ENCODE peak calls at places on chromosome 1, in seven cellular contexts. One of them, this sample, is unnamed. For H3K4me1, the result is how much of the 10 kb centered on the place peaks cover.

GRCh38 chr1:2327841-2328240 is 63.5 kb downstream of the MORN1 start:
- DNase-seq in stomach: no peak
- DNase-seq in esophagus muscularis mucosa: no peak
- DNase-seq in mammary epithelial cell: no peak
- DNase-seq in prostate gland: no peak
- DNase-seq in small intestine: no peak
- DNase-seq in CD8-positive, alpha-beta memory T cell: no peak
- DNase-seq in this sample: no peak

GRCh38 chr1:150282558-150282958 is 204 bp downstream of the CIART start:
- DNase-seq in stomach: no peak
- DNase-seq in esophagus muscularis mucosa: no peak
- DNase-seq in mammary epithelial cell: no peak
- DNase-seq in prostate gland: peak
- DNase-seq in small intestine: no peak
- DNase-seq in CD8-positive, alpha-beta memory T cell: no peak
- DNase-seq in this sample: no peak

GRCh38 chr1:206967096-206967851 is 3.0 kb downstream of the FCAMR start:
- DNase-seq in stomach: no peak
- DNase-seq in esophagus muscularis mucosa: no peak
- DNase-seq in mammary epithelial cell: no peak
- DNase-seq in prostate gland: no peak
- DNase-seq in small intestine: no peak
- DNase-seq in CD8-positive, alpha-beta memory T cell: no peak
- DNase-seq in this sample: no peak

GRCh38 chr1:155169541-155169940 is 3.6 kb downstream of the KRTCAP2 start:
- DNase-seq in stomach: no peak
- DNase-seq in esophagus muscularis mucosa: peak
- DNase-seq in mammary epithelial cell: no peak
- DNase-seq in prostate gland: no peak
- DNase-seq in small intestine: no peak
- DNase-seq in CD8-positive, alpha-beta memory T cell: no peak
- DNase-seq in this sample: no peak

GRCh38 chr1:31073044-31073443 is 7.5 kb upstream of the PUM1 start:
- DNase-seq in stomach: no peak
- DNase-seq in esophagus muscularis mucosa: no peak
- DNase-seq in mammary epithelial cell: no peak
- DNase-seq in prostate gland: no peak
- DNase-seq in small intestine: peak
- DNase-seq in CD8-positive, alpha-beta memory T cell: no peak
- DNase-seq in this sample: no peak

GRCh38 chr1:168469690-168470089 is 74.1 kb downstream of the XCL2 start:
- DNase-seq in stomach: peak
- DNase-seq in esophagus muscularis mucosa: no peak
- DNase-seq in mammary epithelial cell: peak
- DNase-seq in prostate gland: no peak
- DNase-seq in small intestine: peak
- DNase-seq in CD8-positive, alpha-beta memory T cell: peak
- DNase-seq in this sample: peak

GRCh38 chr1:173635116-173635515 is at the start of gene TEX50:
- DNase-seq in stomach: no peak
- DNase-seq in esophagus muscularis mucosa: no peak
- DNase-seq in mammary epithelial cell: no peak
- DNase-seq in prostate gland: no peak
- DNase-seq in small intestine: no peak
- DNase-seq in CD8-positive, alpha-beta memory T cell: no peak
- DNase-seq in this sample: no peak

GRCh38 chr1:11072216-11072917 is 12.5 kb upstream of the SRM start:
- DNase-seq in stomach: no peak
- DNase-seq in esophagus muscularis mucosa: no peak
- DNase-seq in mammary epithelial cell: no peak
- DNase-seq in prostate gland: no peak
- DNase-seq in small intestine: no peak
- DNase-seq in CD8-positive, alpha-beta memory T cell: no peak
- DNase-seq in this sample: no peak

GRCh38 chr1:91846007-91846620 is 39.8 kb downstream of the TGFBR3 start:
- DNase-seq in stomach: peak
- DNase-seq in esophagus muscularis mucosa: no peak
- DNase-seq in mammary epithelial cell: no peak
- DNase-seq in prostate gland: peak
- DNase-seq in small intestine: peak
- DNase-seq in CD8-positive, alpha-beta memory T cell: no peak
- DNase-seq in this sample: peak

GRCh38 chr1:226643167-226643566 is 94.6 kb downstream of the STUM start:
- DNase-seq in stomach: no peak
- DNase-seq in esophagus muscularis mucosa: no peak
- DNase-seq in mammary epithelial cell: peak
- DNase-seq in prostate gland: no peak
- DNase-seq in small intestine: peak
- DNase-seq in CD8-positive, alpha-beta memory T cell: peak
- DNase-seq in this sample: peak

GRCh38 chr1:30773722-30774121 is 16.1 kb upstream of the LAPTM5 start:
- DNase-seq in stomach: no peak
- DNase-seq in esophagus muscularis mucosa: no peak
- DNase-seq in mammary epithelial cell: no peak
- DNase-seq in prostate gland: no peak
- DNase-seq in small intestine: no peak
- DNase-seq in CD8-positive, alpha-beta memory T cell: no peak
- DNase-seq in this sample: no peak

GRCh38 chr1:177632923-177633322 is 336.9 kb downstream of the SEC16B start:
- DNase-seq in stomach: no peak
- DNase-seq in esophagus muscularis mucosa: no peak
- DNase-seq in mammary epithelial cell: no peak
- DNase-seq in prostate gland: no peak
- DNase-seq in small intestine: no peak
- DNase-seq in CD8-positive, alpha-beta memory T cell: no peak
- DNase-seq in this sample: no peak

GRCh38 chr1:197675475-197676324 is 99.6 kb downstream of the DENND1B start:
- DNase-seq in stomach: no peak
- DNase-seq in esophagus muscularis mucosa: no peak
- DNase-seq in mammary epithelial cell: peak
- DNase-seq in prostate gland: no peak
- DNase-seq in small intestine: peak
- DNase-seq in CD8-positive, alpha-beta memory T cell: no peak
- DNase-seq in this sample: no peak

GRCh38 chr1:82549851-82550250 is 749.1 kb downstream of the ADGRL2 start:
- DNase-seq in stomach: no peak
- DNase-seq in esophagus muscularis mucosa: no peak
- DNase-seq in mammary epithelial cell: no peak
- DNase-seq in prostate gland: no peak
- DNase-seq in small intestine: no peak
- DNase-seq in CD8-positive, alpha-beta memory T cell: no peak
- DNase-seq in this sample: no peak
- H3K27ac ChIP-seq in stomach: no peak
- H3K27ac ChIP-seq in esophagus muscularis mucosa: no peak
- H3K27ac ChIP-seq in mammary epithelial cell: no peak
- H3K27ac ChIP-seq in prostate gland: no peak
- H3K27ac ChIP-seq in small intestine: no peak
- H3K27ac ChIP-seq in CD8-positive, alpha-beta memory T cell: no peak
- H3K27ac ChIP-seq in this sample: no peak

DNA sequence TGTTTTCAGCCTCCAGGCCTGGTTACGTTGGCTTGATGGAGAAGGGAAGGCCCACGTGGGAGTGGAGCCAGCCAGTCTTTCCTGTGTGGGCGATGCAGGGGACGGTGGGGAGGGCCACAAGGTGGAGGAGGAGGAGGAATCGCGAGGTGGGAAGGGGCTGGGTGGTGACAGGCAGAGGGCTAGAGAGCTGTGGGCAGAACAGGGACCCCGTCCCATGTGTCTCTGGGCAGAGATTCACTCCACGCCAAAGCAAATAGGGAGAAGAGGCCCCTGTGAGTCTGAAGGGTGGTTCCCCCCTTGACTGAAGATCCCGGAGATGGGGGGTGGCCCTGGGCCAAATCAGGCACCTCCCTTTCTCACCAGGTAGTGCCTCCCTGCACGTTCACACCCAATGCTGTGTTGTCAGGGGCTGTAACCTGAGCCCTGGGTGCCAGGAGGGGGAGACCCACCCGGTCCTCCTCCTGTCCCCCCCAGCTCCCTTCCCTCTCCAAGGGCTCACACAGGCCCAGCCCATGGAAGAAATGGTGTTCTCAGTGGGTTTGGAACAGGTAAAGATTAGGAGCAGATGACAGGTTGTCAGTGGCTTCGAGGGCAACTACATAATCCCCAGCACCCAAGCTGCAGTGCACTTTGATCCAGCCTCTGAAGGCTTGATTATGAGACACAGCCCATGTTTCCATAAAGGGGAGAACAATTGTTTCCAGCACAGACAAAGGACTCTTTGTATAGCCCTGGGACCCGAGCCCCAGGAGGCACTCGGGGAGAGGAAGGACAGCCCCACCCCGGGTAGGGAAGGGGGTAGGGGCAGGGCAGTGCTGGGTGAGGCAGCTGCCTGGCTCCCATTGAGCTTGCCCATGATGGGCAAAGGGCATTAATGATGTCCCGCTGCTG is 37.7 kb upstream of the GPR37L1 start:
- DNase-seq in stomach: peak
- DNase-seq in esophagus muscularis mucosa: no peak
- DNase-seq in mammary epithelial cell: peak
- DNase-seq in prostate gland: peak
- DNase-seq in small intestine: peak
- DNase-seq in CD8-positive, alpha-beta memory T cell: no peak
- DNase-seq in this sample: no peak
- H3K4me3 ChIP-seq in stomach: no peak
- H3K4me3 ChIP-seq in esophagus muscularis mucosa: no peak
- H3K4me3 ChIP-seq in mammary epithelial cell: no peak
- H3K4me3 ChIP-seq in prostate gland: no peak
- H3K4me3 ChIP-seq in small intestine: no peak
- H3K4me3 ChIP-seq in CD8-positive, alpha-beta memory T cell: no peak
- H3K4me3 ChIP-seq in this sample: no peak

DNA sequence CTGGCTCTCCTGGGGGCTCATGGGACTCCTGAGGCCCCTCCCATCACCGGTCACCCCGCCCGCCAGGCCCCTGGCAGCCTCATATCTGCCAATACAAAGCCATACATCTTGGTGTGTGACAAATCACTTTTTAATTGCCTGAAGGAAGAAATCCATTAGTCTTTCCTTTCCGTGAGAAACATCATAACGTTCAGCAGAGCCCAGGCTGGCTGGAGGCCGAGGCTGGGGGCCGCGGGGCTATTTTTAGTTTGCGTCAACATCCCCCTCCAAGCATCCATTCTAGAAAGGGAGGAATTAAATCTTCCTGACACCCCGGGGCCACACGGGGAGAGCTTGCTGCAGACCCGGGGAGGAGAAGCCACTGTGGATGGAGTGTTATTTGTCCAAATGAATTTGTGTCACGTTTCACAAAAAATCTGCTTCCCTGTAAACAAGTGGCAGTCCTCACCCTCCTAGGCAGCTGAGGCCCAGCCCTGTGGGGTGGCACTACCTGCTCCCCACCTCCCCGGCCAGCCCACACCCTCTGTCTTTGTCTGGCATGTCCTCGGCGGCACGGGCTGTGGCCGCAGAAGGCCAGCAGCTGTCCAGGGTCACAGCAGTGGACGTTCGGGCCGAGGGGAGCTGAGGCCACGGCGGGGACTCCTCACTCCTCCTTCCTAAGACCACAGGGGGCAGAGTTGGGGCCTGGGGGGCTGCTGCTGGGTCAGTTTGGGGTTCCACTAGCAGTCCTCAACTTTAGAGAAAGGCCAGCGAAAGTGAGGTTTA is 236.9 kb upstream of the VAMP3 start:
- DNase-seq in stomach: no peak
- DNase-seq in esophagus muscularis mucosa: no peak
- DNase-seq in mammary epithelial cell: no peak
- DNase-seq in prostate gland: no peak
- DNase-seq in small intestine: no peak
- DNase-seq in CD8-positive, alpha-beta memory T cell: peak
- DNase-seq in this sample: no peak
- H3K4me1 ChIP-seq in stomach: under half
- H3K4me1 ChIP-seq in esophagus muscularis mucosa: under half
- H3K4me1 ChIP-seq in mammary epithelial cell: under half
- H3K4me1 ChIP-seq in prostate gland: under half
- H3K4me1 ChIP-seq in small intestine: under half
- H3K4me1 ChIP-seq in CD8-positive, alpha-beta memory T cell: under half
- H3K4me1 ChIP-seq in this sample: under half

DNA sequence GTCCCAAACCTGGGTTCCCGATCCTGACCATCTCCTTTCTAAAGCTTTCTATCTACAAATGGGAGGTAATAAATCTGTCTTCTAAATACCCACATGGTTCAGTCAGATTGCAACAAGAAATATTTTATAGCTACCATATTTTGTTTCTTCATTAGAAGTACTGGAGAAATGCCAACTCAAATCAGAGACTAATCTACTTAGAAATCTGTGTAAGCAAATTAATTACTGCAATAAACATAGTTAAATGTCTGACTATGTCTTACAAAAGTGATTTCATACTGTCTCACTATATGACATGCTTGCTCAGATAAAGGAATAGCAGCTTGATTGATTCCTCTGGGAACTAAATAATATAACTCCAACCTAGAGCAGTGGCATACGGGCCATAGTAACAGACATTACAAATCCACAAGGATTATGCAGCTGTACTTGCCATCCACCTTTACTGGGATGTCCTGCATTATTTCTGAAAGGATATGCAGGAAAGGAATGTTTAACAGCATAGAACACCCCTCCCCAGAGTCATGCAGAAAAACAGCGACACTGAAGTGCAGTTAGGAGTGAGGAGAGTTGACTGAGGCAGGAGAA is 80.3 kb downstream of the PCNX2 start:
- DNase-seq in stomach: no peak
- DNase-seq in esophagus muscularis mucosa: no peak
- DNase-seq in mammary epithelial cell: no peak
- DNase-seq in prostate gland: no peak
- DNase-seq in small intestine: peak
- DNase-seq in CD8-positive, alpha-beta memory T cell: no peak
- DNase-seq in this sample: no peak
- H3K27ac ChIP-seq in stomach: no peak
- H3K27ac ChIP-seq in esophagus muscularis mucosa: no peak
- H3K27ac ChIP-seq in mammary epithelial cell: no peak
- H3K27ac ChIP-seq in prostate gland: no peak
- H3K27ac ChIP-seq in small intestine: no peak
- H3K27ac ChIP-seq in CD8-positive, alpha-beta memory T cell: no peak
- H3K27ac ChIP-seq in this sample: no peak

DNA sequence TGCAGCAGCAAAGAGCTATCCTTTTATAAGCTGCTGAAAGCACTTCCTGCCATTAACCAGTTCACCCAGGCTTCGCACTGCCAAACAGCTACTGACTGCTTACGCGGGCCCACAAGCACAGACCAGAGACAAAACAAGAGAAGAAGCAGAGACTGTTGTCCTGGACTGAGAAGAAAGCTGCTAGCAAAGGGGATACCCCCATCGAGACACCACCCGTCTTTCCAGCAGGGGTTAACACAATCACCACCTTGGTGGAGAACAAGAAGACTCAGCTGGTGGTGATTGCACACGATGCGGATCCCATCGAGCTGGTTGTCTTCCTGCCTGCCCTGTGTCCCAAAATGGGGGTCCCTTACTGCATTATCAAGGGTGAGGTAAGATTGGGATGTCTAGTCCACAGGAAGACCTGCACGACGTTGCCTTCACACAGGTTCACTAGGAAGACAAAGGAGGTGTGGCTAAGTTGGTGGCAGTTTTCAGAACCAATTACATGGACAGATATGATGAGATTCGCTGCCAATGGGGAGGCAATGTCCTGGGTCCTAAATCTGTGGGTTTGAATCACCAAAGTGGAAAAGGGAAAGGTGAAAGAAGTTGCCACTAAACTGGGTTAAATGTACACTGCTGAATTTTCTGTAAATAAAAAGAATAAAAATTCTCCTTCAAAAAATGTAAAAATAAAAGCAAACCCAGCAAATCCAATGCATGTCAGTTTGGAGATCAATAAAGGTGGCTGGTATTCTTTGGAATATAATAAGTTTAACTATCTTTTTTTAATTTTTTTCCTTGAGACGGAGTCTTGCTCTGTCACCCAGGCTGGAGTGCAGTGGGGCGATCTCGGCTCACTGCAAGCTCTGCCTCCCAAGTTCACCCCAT is 1.2 kb downstream of the FMO5 start:
- DNase-seq in stomach: no peak
- DNase-seq in esophagus muscularis mucosa: no peak
- DNase-seq in mammary epithelial cell: no peak
- DNase-seq in prostate gland: no peak
- DNase-seq in small intestine: no peak
- DNase-seq in CD8-positive, alpha-beta memory T cell: no peak
- DNase-seq in this sample: no peak
- H3K4me3 ChIP-seq in stomach: peak
- H3K4me3 ChIP-seq in esophagus muscularis mucosa: no peak
- H3K4me3 ChIP-seq in mammary epithelial cell: no peak
- H3K4me3 ChIP-seq in prostate gland: no peak
- H3K4me3 ChIP-seq in small intestine: no peak
- H3K4me3 ChIP-seq in CD8-positive, alpha-beta memory T cell: no peak
- H3K4me3 ChIP-seq in this sample: no peak